ENCODE peak calls at places on chromosomes 12 and 14, in ten cellular contexts. G is lower lobe of right lung; E is CD4-positive, alpha-beta T cell; Z is T-helper 17 cell; O is Right ventricle myocardium inferior; Y is naive B cell; L is gastrocnemius medialis; A is aorta; S is activated B cell treated with CpG ODN at 0.5 μM for 24 hours; J is CD8-positive, alpha-beta T cell. T is an unnamed sample.

GRCh38 chr14:24398298-24398942 is 383 bp upstream of the NYNRIN start:
- ATAC-seq in J (no peak), G (peak; percentile 46), A (peak; percentile 53), S (no peak), Y (no peak), O (peak; percentile 60), L (no peak), E (no peak), Z (no peak), T (peak; percentile 8)

GRCh38 chr12:19248929-19249602 is 119.5 kb downstream of the PLEKHA5 start:
- ATAC-seq in Z (no peak), G (no peak), S (no peak), O (no peak), L (no peak), E (no peak), A (no peak), Y (no peak), J (no peak), T (no peak)

GRCh38 chr12:123120452-123121166 is 30.3 kb downstream of the PITPNM2 start:
- ATAC-seq in E (peak; percentile 60), A (no peak), Z (peak; percentile 34), L (no peak), O (peak; percentile 68), Y (peak; percentile 38), J (peak; percentile 48), G (no peak), S (peak; percentile 6), T (no peak)

GRCh38 chr12:793037-793436 is 40.7 kb downstream of the WNK1 start:
- ATAC-seq in G (no peak), Z (no peak), L (no peak), Y (no peak), E (no peak), O (no peak), J (no peak), A (no peak), S (no peak), T (no peak)

GRCh38 chr12:56040963-56041578 is 647 bp upstream of the RPS26 start:
- ATAC-seq in Z (peak; percentile 1), Y (no peak), J (no peak), G (no peak), O (no peak), S (no peak), E (no peak), L (no peak), A (no peak), T (peak; percentile 33)

GRCh38 chr14:98069712-98070133 is 1202.3 kb downstream of the BCL11B start:
- ATAC-seq in E (no peak), S (no peak), O (no peak), Z (no peak), L (no peak), Y (no peak), A (no peak), J (no peak), G (peak; percentile 93), T (no peak)

GRCh38 chr14:88584451-88584850 is 21.6 kb downstream of the ZC3H14 start:
- ATAC-seq in L (no peak), Y (no peak), Z (no peak), G (no peak), O (no peak), J (no peak), S (no peak), E (no peak), A (no peak), T (no peak)

GRCh38 chr14:96126339-96126770 is 78.3 kb upstream of the BDKRB2 start:
- ATAC-seq in E (peak; percentile 90), A (peak; percentile 59), S (peak; percentile 52), Z (peak; percentile 90), O (no peak), Y (peak; percentile 78), L (no peak), G (peak; percentile 61), J (peak; percentile 87), T (no peak)

GRCh38 chr14:90427848-90428426 is 31.1 kb downstream of the CALM1 start:
- ATAC-seq in E (no peak), Y (no peak), J (no peak), A (no peak), L (no peak), G (no peak), O (no peak), Z (no peak), S (no peak), T (no peak)